ENCODE peak calls at places on chromosomes 7 and 10, in four cellular contexts. One of them, this sample, is unnamed.

GRCh38 chr7:47721670-47722069 is 139.8 kb upstream of the TNS3 start:
- DNase-seq in GM12878: no peak
- DNase-seq in GM12891: no peak
- DNase-seq in K562: peak
- DNase-seq in this sample: no peak

GRCh38 chr7:28163955-28164354 is 16.6 kb downstream of the JAZF1 start:
- DNase-seq in GM12878: no peak
- DNase-seq in GM12891: no peak
- DNase-seq in K562: no peak
- DNase-seq in this sample: no peak

GRCh38 chr7:34759477-34760125 is 101.6 kb downstream of the NPSR1 start:
- DNase-seq in GM12878: no peak
- DNase-seq in GM12891: no peak
- DNase-seq in K562: peak
- DNase-seq in this sample: no peak

GRCh38 chr7:55499591-55499990 is 72.7 kb downstream of the VOPP1 start:
- DNase-seq in GM12878: no peak
- DNase-seq in GM12891: no peak
- DNase-seq in K562: no peak
- DNase-seq in this sample: no peak

GRCh38 chr7:6162331-6162620 is 110.1 kb downstream of the CYTH3 start:
- DNase-seq in GM12878: no peak
- DNase-seq in GM12891: no peak
- DNase-seq in K562: no peak
- DNase-seq in this sample: no peak

GRCh38 chr10:65394898-65395297 is 1530.9 kb upstream of the LRRTM3 start:
- DNase-seq in GM12878: no peak
- DNase-seq in GM12891: no peak
- DNase-seq in K562: no peak
- DNase-seq in this sample: no peak

GRCh38 chr7:41599760-41600159 is 103.1 kb downstream of the INHBA start:
- DNase-seq in GM12878: no peak
- DNase-seq in GM12891: no peak
- DNase-seq in K562: no peak
- DNase-seq in this sample: no peak

GRCh38 chr7:100367676-100368613 is 5.3 kb upstream of the PILRA start:
- DNase-seq in GM12878: no peak
- DNase-seq in GM12891: no peak
- DNase-seq in K562: no peak
- DNase-seq in this sample: no peak

GRCh38 chr10:96138102-96138501 is 8.0 kb downstream of the ZNF518A start:
- DNase-seq in GM12878: peak
- DNase-seq in GM12891: peak
- DNase-seq in K562: no peak
- DNase-seq in this sample: no peak

GRCh38 chr7:74064696-74065095 is 18.9 kb upstream of the LIMK1 start:
- DNase-seq in GM12878: no peak
- DNase-seq in GM12891: no peak
- DNase-seq in K562: no peak
- DNase-seq in this sample: no peak

GRCh38 chr10:11986593-11987216 is 55.9 kb downstream of the UPF2 start:
- DNase-seq in GM12878: peak
- DNase-seq in GM12891: peak
- DNase-seq in K562: peak
- DNase-seq in this sample: no peak

GRCh38 chr7:132655071-132655761 is 78.9 kb upstream of the PLXNA4 start:
- DNase-seq in GM12878: no peak
- DNase-seq in GM12891: peak
- DNase-seq in K562: no peak
- DNase-seq in this sample: peak

GRCh38 chr10:13347235-13348156 is 597 bp downstream of the SEPHS1 start:
- DNase-seq in GM12878: no peak
- DNase-seq in GM12891: peak
- DNase-seq in K562: peak
- DNase-seq in this sample: no peak

GRCh38 chr10:91409069-91409868 is 875 bp upstream of the HECTD2 start:
- DNase-seq in GM12878: no peak
- DNase-seq in GM12891: peak
- DNase-seq in K562: peak
- DNase-seq in this sample: peak

GRCh38 chr7:27147211-27148030 is at the start of gene HOXA6:
- DNase-seq in GM12878: no peak
- DNase-seq in GM12891: no peak
- DNase-seq in K562: no peak
- DNase-seq in this sample: no peak

DNA sequence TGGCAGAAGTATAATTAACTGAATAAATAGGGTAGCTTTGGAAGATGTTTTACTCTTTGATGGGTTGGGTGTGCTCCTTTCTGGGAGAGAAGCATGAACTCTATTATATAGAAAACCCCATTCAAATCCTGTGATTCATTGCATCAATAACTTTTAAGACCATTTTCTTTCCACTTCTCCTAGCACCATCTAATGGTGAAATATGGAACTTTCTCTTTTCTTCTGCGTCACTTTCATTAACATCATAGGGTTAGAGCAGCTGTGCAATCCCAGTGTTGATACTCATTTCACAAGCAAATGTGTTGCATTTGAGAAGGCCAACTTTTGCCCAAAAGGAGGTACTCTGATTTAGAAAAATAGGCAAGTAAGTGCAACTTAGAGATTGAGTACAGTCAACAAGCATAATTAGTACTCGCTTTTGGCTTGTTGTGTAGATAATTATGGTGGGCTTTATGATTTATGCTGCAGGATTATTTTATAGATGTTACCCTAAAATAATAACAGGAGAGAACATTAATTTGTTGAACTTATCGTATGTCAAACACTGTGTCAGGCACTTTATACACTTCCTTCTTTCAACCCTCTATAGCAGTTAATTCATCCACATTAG is 92.9 kb downstream of the CPED1 start:
- DNase-seq in GM12878: peak
- DNase-seq in GM12891: no peak
- DNase-seq in K562: peak
- DNase-seq in this sample: peak
- TF ChIP-seq POLR2AphosphoS5 in GM12878: no peak
- TF ChIP-seq POLR2AphosphoS5 in GM12891: no peak
- TF ChIP-seq POLR2AphosphoS5 in K562: peak
- TF ChIP-seq POLR2AphosphoS5 in this sample: no peak

GRCh38 chr10:132702601-132703304 is 83.2 kb downstream of the NKX6-2 start:
- DNase-seq in GM12878: no peak
- DNase-seq in GM12891: no peak
- DNase-seq in K562: no peak
- DNase-seq in this sample: no peak
- TF ChIP-seq SPI1 in GM12878: no peak
- TF ChIP-seq SPI1 in GM12891: no peak
- TF ChIP-seq SPI1 in K562: no peak
- TF ChIP-seq SPI1 in this sample: no peak

GRCh38 chr10:77467422-77467963 is 170.1 kb downstream of the KCNMA1 start:
- DNase-seq in GM12878: no peak
- DNase-seq in GM12891: no peak
- DNase-seq in K562: no peak
- DNase-seq in this sample: no peak

GRCh38 chr10:77461636-77462296 is 175.8 kb downstream of the KCNMA1 start:
- DNase-seq in GM12878: no peak
- DNase-seq in GM12891: no peak
- DNase-seq in K562: no peak
- DNase-seq in this sample: no peak

GRCh38 chr10:77459905-77460304 is 177.7 kb downstream of the KCNMA1 start:
- DNase-seq in GM12878: no peak
- DNase-seq in GM12891: no peak
- DNase-seq in K562: no peak
- DNase-seq in this sample: no peak

GRCh38 chr10:77463499-77463898 is 174.1 kb downstream of the KCNMA1 start:
- DNase-seq in GM12878: no peak
- DNase-seq in GM12891: no peak
- DNase-seq in K562: no peak
- DNase-seq in this sample: no peak

GRCh38 chr10:77463967-77464745 is 173.5 kb downstream of the KCNMA1 start:
- DNase-seq in GM12878: no peak
- DNase-seq in GM12891: no peak
- DNase-seq in K562: no peak
- DNase-seq in this sample: no peak
- TF ChIP-seq POLR2AphosphoS5 in GM12878: no peak
- TF ChIP-seq POLR2AphosphoS5 in GM12891: no peak
- TF ChIP-seq POLR2AphosphoS5 in K562: no peak
- TF ChIP-seq POLR2AphosphoS5 in this sample: no peak

GRCh38 chr7:70706204-70706603 is 425.7 kb upstream of the GALNT17 start:
- DNase-seq in GM12878: no peak
- DNase-seq in GM12891: no peak
- DNase-seq in K562: peak
- DNase-seq in this sample: no peak

GRCh38 chr7:70710651-70711050 is 421.3 kb upstream of the GALNT17 start:
- DNase-seq in GM12878: no peak
- DNase-seq in GM12891: no peak
- DNase-seq in K562: no peak
- DNase-seq in this sample: no peak

GRCh38 chr7:70710011-70710480 is 421.9 kb upstream of the GALNT17 start:
- DNase-seq in GM12878: peak
- DNase-seq in GM12891: no peak
- DNase-seq in K562: no peak
- DNase-seq in this sample: no peak

GRCh38 chr7:70706698-70707097 is 425.2 kb upstream of the GALNT17 start:
- DNase-seq in GM12878: no peak
- DNase-seq in GM12891: no peak
- DNase-seq in K562: no peak
- DNase-seq in this sample: no peak

GRCh38 chr7:70707823-70708243 is 424.1 kb upstream of the GALNT17 start:
- DNase-seq in GM12878: no peak
- DNase-seq in GM12891: no peak
- DNase-seq in K562: no peak
- DNase-seq in this sample: no peak
- TF ChIP-seq SPI1 in GM12878: no peak
- TF ChIP-seq SPI1 in GM12891: no peak
- TF ChIP-seq SPI1 in K562: no peak
- TF ChIP-seq SPI1 in this sample: no peak

GRCh38 chr10:28541695-28542365 is 8.9 kb downstream of the WAC start:
- DNase-seq in GM12878: no peak
- DNase-seq in GM12891: no peak
- DNase-seq in K562: no peak
- DNase-seq in this sample: no peak
- TF ChIP-seq POLR2AphosphoS5 in GM12878: peak
- TF ChIP-seq POLR2AphosphoS5 in GM12891: no peak
- TF ChIP-seq POLR2AphosphoS5 in K562: no peak
- TF ChIP-seq POLR2AphosphoS5 in this sample: no peak

DNA sequence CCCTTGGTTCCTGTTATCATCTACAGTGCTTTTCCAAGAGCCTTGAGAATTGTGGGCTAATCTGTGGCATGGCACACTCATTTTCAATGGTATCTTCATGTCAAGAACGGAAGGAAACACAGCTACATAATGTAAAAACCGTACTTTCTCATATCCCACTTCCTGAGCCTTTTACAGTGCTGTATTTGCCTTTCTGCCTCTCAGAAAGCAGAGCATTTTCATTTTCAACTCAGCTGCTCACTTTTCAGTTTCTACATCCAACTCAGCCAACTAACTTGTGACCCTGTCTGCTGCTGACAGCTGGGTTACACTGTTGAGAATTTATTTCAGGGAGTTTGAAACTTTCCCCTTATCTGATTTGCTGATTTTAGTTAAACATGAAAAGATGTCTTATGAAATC is 875.8 kb upstream of the KCND2 start:
- DNase-seq in GM12878: no peak
- DNase-seq in GM12891: no peak
- DNase-seq in K562: no peak
- DNase-seq in this sample: no peak
- TF ChIP-seq SPI1 in GM12878: no peak
- TF ChIP-seq SPI1 in GM12891: no peak
- TF ChIP-seq SPI1 in K562: no peak
- TF ChIP-seq SPI1 in this sample: no peak